ENCODE peak calls at places on chromosomes 1 and 21, in nine cellular contexts. M is NCI-H774; P is T-helper 9 cell; J is Peyer's patch; K is stimulated activated CD8-positive, alpha-beta memory T cell treated with anti-CD3 and anti-CD28 coated beads, Interleukin-12 subunit alpha, Interleukin-12 subunit beta, amount 100 ng/mL, for 1 hour; F is NCI-H1092; D is GM12891; X is GM23248; Z is C1 segment of cervical spinal cord. C is an unnamed sample.

GRCh38 chr1:33147997-33148314 is 33.9 kb downstream of the TRIM62 start:
- DNase-seq in M (no peak), X (peak; percentile 50), F (no peak), K (no peak), J (no peak), P (no peak), Z (no peak), D (no peak), C (no peak)

GRCh38 chr21:29121759-29122158 is 8.7 kb upstream of the MAP3K7CL start:
- DNase-seq in Z (no peak), X (no peak), D (no peak), J (peak; percentile 52), K (no peak), F (no peak), P (no peak), M (no peak), C (no peak)

GRCh38 chr1:218339267-218339831 is 5.8 kb upstream of the TGFB2 start:
- DNase-seq in Z (no peak), M (peak; percentile 40), K (no peak), D (no peak), F (no peak), P (no peak), J (no peak), X (peak; percentile 64), C (peak; percentile 67)

GRCh38 chr1:82464362-82464931 is 663.7 kb downstream of the ADGRL2 start:
- DNase-seq in M (peak; percentile 59), F (peak; percentile 68), J (peak; percentile 51), X (no peak), Z (no peak), K (no peak), P (no peak), D (no peak), C (peak; percentile 91)

GRCh38 chr21:29376556-29376955 is 77.8 kb downstream of the BACH1 start:
- DNase-seq in P (peak; percentile 7), D (peak; percentile 22), M (no peak), Z (no peak), K (peak; percentile 23), X (peak; percentile 46), J (peak; percentile 75), F (peak; percentile 1), C (no peak)

GRCh38 chr1:76503100-76503499 is 364.2 kb upstream of the ST6GALNAC5 start:
- DNase-seq in P (no peak), D (no peak), M (no peak), F (no peak), X (no peak), Z (no peak), K (no peak), J (no peak), C (no peak)

GRCh38 chr1:118984086-118984989 is 3.8 kb downstream of the TBX15 start:
- DNase-seq in K (no peak), X (peak; percentile 85), Z (no peak), P (no peak), F (no peak), J (no peak), D (no peak), M (no peak), C (peak; percentile 53)

GRCh38 chr1:225847610-225848009 is 34.6 kb downstream of the TMEM63A start:
- DNase-seq in D (no peak), Z (no peak), P (no peak), F (no peak), J (peak; percentile 83), K (no peak), X (no peak), M (peak; percentile 81), C (no peak)

GRCh38 chr1:230568008-230568407 is 74.3 kb upstream of the COG2 start:
- DNase-seq in Z (no peak), K (no peak), D (no peak), J (no peak), X (peak; percentile 71), F (no peak), P (no peak), M (peak; percentile 9), C (peak; percentile 33)

GRCh38 chr21:39097335-39097861 is 85.9 kb downstream of the PSMG1 start:
- DNase-seq in J (no peak), K (no peak), D (no peak), X (no peak), P (no peak), F (no peak), M (no peak), Z (peak; percentile 21), C (no peak)